ENCODE peak calls at places on chromosomes 12 and 14, in five cellular contexts. H is posterior cingulate gyrus; A is stomach; M is T-cell; F is CD8-positive, alpha-beta T cell. X is an unnamed sample.

GRCh38 chr14:25400607-25401206 is 350.8 kb upstream of the STXBP6 start:
- DNase-seq in H (no peak), A (peak; percentile 57), M (no peak), F (peak; percentile 3), X (no peak)

GRCh38 chr14:21428930-21429329 is 27.0 kb downstream of the CHD8 start:
- DNase-seq in H (no peak), A (peak; percentile 76), M (no peak), F (no peak), X (no peak)

GRCh38 chr12:45655186-45655585 is 74.3 kb upstream of the ARID2 start:
- DNase-seq in H (no peak), A (no peak), M (peak; percentile 78), F (peak; percentile 32), X (peak; percentile 27)

GRCh38 chr12:4280351-4281163 is 7.0 kb downstream of the CCND2 start:
- DNase-seq in H (peak; percentile 81), A (no peak), M (no peak), F (no peak), X (no peak)

GRCh38 chr14:63759454-63759853 is 31.6 kb upstream of the SGPP1 start:
- DNase-seq in H (no peak), A (no peak), M (peak; percentile 11), F (no peak), X (no peak)

GRCh38 chr12:124761876-124762275 is 101.8 kb downstream of the SCARB1 start:
- DNase-seq in H (no peak), A (no peak), M (no peak), F (no peak), X (no peak)

GRCh38 chr14:22391908-22392307 is 197.1 kb downstream of the DAD1 start:
- DNase-seq in H (no peak), A (peak; percentile 74), M (no peak), F (no peak), X (peak; percentile 54)

GRCh38 chr14:35386673-35387125 is 17.9 kb downstream of the NFKBIA start:
- DNase-seq in H (peak; percentile 19), A (no peak), M (no peak), F (no peak), X (no peak)

GRCh38 chr14:24259282-24260025 is 3.5 kb downstream of the TGM1 start:
- DNase-seq in H (peak; percentile 33), A (no peak), M (no peak), F (no peak), X (no peak)

GRCh38 chr12:17192721-17193120 is 586.8 kb upstream of the LMO3 start:
- DNase-seq in H (no peak), A (no peak), M (no peak), F (no peak), X (no peak)

GRCh38 chr12:50637870-50638481 is 125.9 kb upstream of the ATF1 start:
- DNase-seq in H (no peak), A (no peak), M (no peak), F (no peak), X (no peak)

GRCh38 chr12:20018406-20018805 is 349.9 kb upstream of the PDE3A start:
- DNase-seq in H (no peak), A (no peak), M (no peak), F (no peak), X (no peak)

GRCh38 chr12:92506460-92506859 is 196.3 kb upstream of the PLEKHG7 start:
- DNase-seq in H (no peak), A (no peak), M (no peak), F (no peak), X (no peak)

GRCh38 chr14:105314287-105315185 is at the start of gene PACS2:
- DNase-seq in H (no peak), A (peak; percentile 85), M (peak; percentile 69), F (peak; percentile 76), X (peak; percentile 79)

GRCh38 chr14:31271648-31272047 is 64.1 kb upstream of the HECTD1 start:
- DNase-seq in H (no peak), A (no peak), M (no peak), F (no peak), X (no peak)

GRCh38 chr14:69786628-69787027 is 10.4 kb downstream of the SLC10A1 start:
- DNase-seq in H (no peak), A (no peak), M (no peak), F (no peak), X (no peak)

GRCh38 chr14:68814376-68815287 is 21.8 kb upstream of the ZFP36L1 start:
- DNase-seq in H (no peak), A (no peak), M (peak; percentile 68), F (peak; percentile 37), X (no peak)

GRCh38 chr12:124626841-124627502 is 59.6 kb upstream of the NCOR2 start:
- DNase-seq in H (no peak), A (peak; percentile 55), M (no peak), F (no peak), X (no peak)

GRCh38 chr14:30115756-30116155 is 188.1 kb upstream of the PRKD1 start:
- DNase-seq in H (no peak), A (no peak), M (no peak), F (no peak), X (no peak)

GRCh38 chr14:67971627-67972625 is 152.3 kb downstream of the RAD51B start:
- DNase-seq in H (no peak), A (no peak), M (no peak), F (no peak), X (no peak)

GRCh38 chr12:62347922-62348650 is 87.9 kb downstream of the USP15 start:
- DNase-seq in H (no peak), A (no peak), M (no peak), F (no peak), X (no peak)

GRCh38 chr12:22569253-22569652 is 24.9 kb upstream of the C2CD5 start:
- DNase-seq in H (no peak), A (no peak), M (no peak), F (no peak), X (no peak)

GRCh38 chr12:98397323-98398105 is 117.9 kb upstream of the TMPO start:
- DNase-seq in H (peak; percentile 93), A (peak; percentile 84), M (peak; percentile 67), F (peak; percentile 72), X (peak; percentile 69)

GRCh38 chr14:104936361-104937155 is 11.9 kb downstream of the PLD4 start:
- DNase-seq in H (peak; percentile 44), A (no peak), M (no peak), F (no peak), X (no peak)

GRCh38 chr12:85156569-85156968 is 120.4 kb downstream of the LRRIQ1 start:
- DNase-seq in H (no peak), A (no peak), M (no peak), F (no peak), X (no peak)

GRCh38 chr12:2877959-2878732 is 1.1 kb downstream of the RHNO1 start:
- DNase-seq in H (peak; percentile 18), A (no peak), M (no peak), F (no peak), X (no peak)

GRCh38 chr12:46126050-46126727 is 135.8 kb upstream of the SCAF11 start:
- DNase-seq in H (no peak), A (no peak), M (no peak), F (no peak), X (no peak)

GRCh38 chr14:66425402-66425801 is 60.8 kb upstream of the CCDC196 start:
- DNase-seq in H (no peak), A (no peak), M (no peak), F (no peak), X (no peak)

GRCh38 chr14:30790827-30791226 is 83.5 kb upstream of the COCH start:
- DNase-seq in H (no peak), A (no peak), M (no peak), F (no peak), X (no peak)